ENCODE peak calls at places on chromosomes 12 and 14, in nine cellular contexts. N is psoas muscle; F is PC-3; X is IMR-90; B is brain microvascular endothelial cell; E is CD8-positive, alpha-beta memory T cell; I is spleen; H is heart left ventricle; Y is CD4-positive, alpha-beta T cell. U is an unnamed sample.

GRCh38 chr12:125053821-125054220 is 11.4 kb upstream of the AACS start:
- DNase-seq in B (no peak), F (no peak), Y (no peak), N (peak; percentile 27), H (no peak), I (peak; percentile 48), E (no peak), X (no peak), U (no peak)

GRCh38 chr14:78297843-78298242 is 127.7 kb downstream of the NRXN3 start:
- DNase-seq in X (no peak), E (no peak), I (no peak), F (no peak), N (no peak), Y (no peak), H (no peak), B (no peak), U (no peak)

GRCh38 chr12:34397591-34398365 is 375.5 kb downstream of the ALG10 start:
- DNase-seq in Y (peak; percentile 0), I (peak; percentile 50), E (no peak), X (no peak), F (no peak), N (peak; percentile 1), B (no peak), H (peak; percentile 10), U (no peak)

GRCh38 chr14:71933026-71933587 is 878 bp downstream of the RGS6 start:
- DNase-seq in N (no peak), X (no peak), E (no peak), Y (no peak), I (no peak), B (no peak), F (no peak), H (no peak), U (no peak)

GRCh38 chr12:20883288-20883687 is 72.8 kb downstream of the SLCO1B3 start:
- DNase-seq in H (peak; percentile 26), I (no peak), F (peak; percentile 67), B (peak; percentile 86), N (no peak), X (no peak), E (no peak), Y (no peak), U (peak; percentile 49)

GRCh38 chr14:54894995-54895394 is 7.6 kb downstream of the GCH1 start:
- DNase-seq in I (no peak), N (no peak), B (peak; percentile 51), Y (no peak), X (peak; percentile 45), H (no peak), E (no peak), F (peak; percentile 41), U (no peak)

GRCh38 chr12:49059385-49060232 is 985 bp downstream of the KMT2D start:
- DNase-seq in E (peak; percentile 27), H (no peak), I (peak; percentile 88), X (no peak), B (peak; percentile 11), F (peak; percentile 22), N (no peak), Y (peak; percentile 6), U (no peak)

GRCh38 chr12:50787618-50788017 is 23.7 kb downstream of the ATF1 start:
- DNase-seq in H (no peak), B (no peak), Y (no peak), X (no peak), E (no peak), I (no peak), F (no peak), N (no peak), U (no peak)

GRCh38 chr12:121668750-121669524 is 517 bp downstream of the MORN3 start:
- DNase-seq in B (no peak), Y (peak; percentile 64), H (no peak), X (peak; percentile 36), I (peak; percentile 84), F (peak; percentile 61), E (peak; percentile 57), N (peak; percentile 36), U (no peak)

GRCh38 chr12:86091676-86092075 is 164.5 kb downstream of the MGAT4C start:
- DNase-seq in Y (no peak), F (no peak), N (no peak), B (no peak), H (no peak), E (no peak), X (no peak), I (no peak), U (no peak)

GRCh38 chr14:63647696-63648410 is 6.2 kb upstream of the WDR89 start:
- DNase-seq in H (no peak), Y (no peak), N (no peak), I (no peak), E (no peak), F (no peak), B (no peak), X (peak; percentile 23), U (no peak)

GRCh38 chr12:119129827-119130434 is 48.8 kb upstream of the HSPB8 start:
- DNase-seq in E (no peak), N (no peak), F (no peak), I (no peak), B (no peak), Y (no peak), X (no peak), H (no peak), U (no peak)

GRCh38 chr14:45705954-45706353 is 453.0 kb upstream of the MIS18BP1 start:
- DNase-seq in X (no peak), I (no peak), H (no peak), E (no peak), Y (no peak), B (no peak), F (no peak), N (no peak), U (no peak)

GRCh38 chr12:12877789-12878455 is 13.4 kb upstream of the GPRC5A start:
- DNase-seq in Y (no peak), E (no peak), B (no peak), H (no peak), F (no peak), X (no peak), I (no peak), N (no peak), U (no peak)

GRCh38 chr14:33938131-33938949 is 12.5 kb downstream of the EGLN3 start:
- DNase-seq in F (peak; percentile 80), Y (no peak), N (peak; percentile 68), X (no peak), B (no peak), I (peak; percentile 75), H (peak; percentile 89), E (no peak), U (peak; percentile 12)

GRCh38 chr12:65922077-65922476 is 97.8 kb downstream of the HMGA2 start:
- DNase-seq in X (no peak), E (no peak), N (no peak), B (no peak), I (no peak), Y (no peak), F (no peak), H (no peak), U (no peak)

GRCh38 chr12:65916991-65917676 is 92.9 kb downstream of the HMGA2 start:
- DNase-seq in F (no peak), H (no peak), Y (no peak), N (no peak), B (no peak), X (no peak), I (no peak), E (no peak), U (no peak)

GRCh38 chr12:65923228-65923627 is 98.9 kb downstream of the HMGA2 start:
- DNase-seq in B (no peak), N (no peak), E (no peak), F (no peak), I (no peak), X (no peak), H (no peak), Y (no peak), U (no peak)

GRCh38 chr12:65918057-65918456 is 93.8 kb downstream of the HMGA2 start:
- DNase-seq in N (no peak), B (no peak), Y (no peak), X (no peak), F (no peak), E (no peak), I (no peak), H (no peak), U (no peak)
- H3K27ac ChIP-seq in N (no peak overlapping the region), B (no peak overlapping the region), Y (no peak overlapping the region), X (no peak overlapping the region), F (no peak overlapping the region), E (no peak overlapping the region), I (peak overlapping the region; percentile 2), H (no peak overlapping the region), U (peak overlapping the region; percentile 5)

GRCh38 chr14:79432640-79433039 is 778.7 kb downstream of the DIO2 start:
- DNase-seq in B (no peak), I (no peak), X (no peak), F (no peak), N (no peak), H (no peak), Y (no peak), E (no peak), U (no peak)
- H3K27ac ChIP-seq in B (no peak overlapping the region), I (no peak overlapping the region), X (no peak overlapping the region), F (no peak overlapping the region), N (no peak overlapping the region), H (no peak overlapping the region), Y (no peak overlapping the region), E (no peak overlapping the region), U (no peak overlapping the region)

GRCh38 chr12:116918464-116918863 is 7.7 kb downstream of the FBXW8 start:
- DNase-seq in F (no peak), X (no peak), B (no peak), I (no peak), N (no peak), Y (no peak), H (no peak), E (no peak), U (no peak)

GRCh38 chr12:116919247-116919671 is 8.5 kb downstream of the FBXW8 start:
- DNase-seq in N (no peak), X (no peak), I (no peak), E (no peak), B (no peak), F (no peak), Y (no peak), H (no peak), U (no peak)

GRCh38 chr12:116922194-116922897 is 11.6 kb downstream of the FBXW8 start:
- DNase-seq in F (no peak), H (no peak), I (no peak), X (peak; percentile 19), E (peak; percentile 15), Y (no peak), N (no peak), B (no peak), U (no peak)

GRCh38 chr12:116920939-116921338 is 10.2 kb downstream of the FBXW8 start:
- DNase-seq in F (no peak), B (no peak), H (no peak), X (no peak), I (no peak), N (no peak), Y (no peak), E (no peak), U (no peak)

GRCh38 chr12:116919706-116920485 is 9.1 kb downstream of the FBXW8 start:
- DNase-seq in I (no peak), N (no peak), F (peak; percentile 20), X (no peak), Y (no peak), B (no peak), E (no peak), H (no peak), U (no peak)
- H3K27ac ChIP-seq in I (no peak overlapping the region), N (no peak overlapping the region), F (no peak overlapping the region), X (no peak overlapping the region), Y (no peak overlapping the region), B (no peak overlapping the region), E (no peak overlapping the region), H (no peak overlapping the region), U (no peak overlapping the region)

DNA sequence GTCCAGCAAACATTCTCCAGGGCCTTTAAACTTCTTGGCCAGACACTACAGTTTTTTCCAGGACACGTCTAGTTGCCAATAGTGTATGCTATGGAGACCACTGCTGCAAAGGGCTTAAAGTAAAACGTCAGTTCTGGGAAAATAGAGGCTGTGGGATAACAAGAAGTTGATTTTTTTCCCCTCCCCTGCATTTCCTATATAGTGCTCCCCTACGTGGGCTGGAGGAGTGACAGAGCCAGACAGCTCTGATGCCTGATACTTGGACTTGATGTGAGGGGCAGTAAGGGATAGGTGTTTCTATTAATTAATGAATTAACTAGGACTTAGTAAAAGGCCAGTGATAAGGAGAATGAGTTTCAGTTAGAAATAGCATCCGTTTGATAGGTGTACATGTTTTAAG is 2.4 kb downstream of the ACVR1B start:
- DNase-seq in I (no peak), Y (no peak), H (no peak), X (no peak), N (no peak), B (no peak), F (no peak), E (no peak), U (no peak)
- H3K27ac ChIP-seq in I (peak overlapping the region; percentile 90), Y (no peak overlapping the region), H (peak overlapping the region; percentile 74), X (no peak overlapping the region), N (peak overlapping the region; percentile 97), B (no peak overlapping the region), F (no peak overlapping the region), E (no peak overlapping the region), U (no peak overlapping the region)